ENCODE peak calls at places on chromosome 9, in six cellular contexts. Y is KBM-7, R is H4, V is caudate nucleus, P is kidney glomerular epithelial cell, O is fibroblast of mammary gland. A is an unnamed sample.

GRCh38 chr9:90925581-90926257 is 124.1 kb downstream of the SYK start:
- DNase-seq in Y (no peak), R (no peak), V (no peak), P (peak), O (peak), A (no peak)

GRCh38 chr9:137694236-137694959 is 75.6 kb downstream of the EHMT1 start:
- DNase-seq in Y (no peak), R (no peak), V (no peak), P (no peak), O (no peak), A (no peak)

GRCh38 chr9:137138701-137139467 is at the start of gene GRIN1:
- DNase-seq in Y (no peak), R (no peak), V (no peak), P (no peak), O (no peak), A (no peak)

GRCh38 chr9:35746583-35746982 is 2.4 kb downstream of the GBA2 start:
- DNase-seq in Y (no peak), R (no peak), V (no peak), P (no peak), O (no peak), A (no peak)

GRCh38 chr9:95171001-95171400 is 146.5 kb downstream of the FANCC start:
- DNase-seq in Y (peak), R (peak), V (no peak), P (peak), O (peak), A (no peak)

GRCh38 chr9:92718086-92719001 is 46.3 kb downstream of the BICD2 start:
- DNase-seq in Y (no peak), R (no peak), V (no peak), P (no peak), O (no peak), A (no peak)

GRCh38 chr9:131104016-131104740 is 7.8 kb downstream of the AIF1L start:
- DNase-seq in Y (no peak), R (no peak), V (no peak), P (no peak), O (no peak), A (no peak)

GRCh38 chr9:133031496-133031911 is 707 bp downstream of the GTF3C5 start:
- DNase-seq in Y (peak), R (no peak), V (no peak), P (no peak), O (no peak), A (no peak)

GRCh38 chr9:24035816-24036215 is 209.8 kb upstream of the ELAVL2 start:
- DNase-seq in Y (no peak), R (no peak), V (no peak), P (no peak), O (no peak), A (no peak)

GRCh38 chr9:130189840-130190239 is 17.6 kb downstream of the NCS1 start:
- DNase-seq in Y (no peak), R (no peak), V (no peak), P (no peak), O (peak), A (peak)

GRCh38 chr9:112061152-112061740 is 113.9 kb downstream of the SUSD1 start:
- DNase-seq in Y (peak), R (peak), V (no peak), P (peak), O (peak), A (peak)

GRCh38 chr9:77218612-77219011 is 41.3 kb downstream of the VPS13A start:
- DNase-seq in Y (no peak), R (no peak), V (no peak), P (peak), O (peak), A (peak)

GRCh38 chr9:94145640-94146039 is 61.4 kb downstream of the PTPDC1 start:
- DNase-seq in Y (no peak), R (no peak), V (no peak), P (no peak), O (peak), A (no peak)

GRCh38 chr9:37798677-37799076 is 1.9 kb upstream of the DCAF10 start:
- DNase-seq in Y (no peak), R (no peak), V (no peak), P (no peak), O (no peak), A (no peak)

GRCh38 chr9:129160712-129161533 is 17.1 kb downstream of the IER5L start:
- DNase-seq in Y (no peak), R (peak), V (no peak), P (no peak), O (peak), A (no peak)

GRCh38 chr9:93463638-93464248 is 10.4 kb upstream of the FAM120AOS start:
- DNase-seq in Y (peak), R (no peak), V (no peak), P (no peak), O (no peak), A (no peak)

GRCh38 chr9:38145526-38146053 is 76.6 kb upstream of the SHB start:
- DNase-seq in Y (no peak), R (no peak), V (no peak), P (no peak), O (no peak), A (no peak)

GRCh38 chr9:135301271-135302263 is 178.0 kb upstream of the PPP1R26 start:
- DNase-seq in Y (no peak), R (no peak), V (no peak), P (no peak), O (no peak), A (no peak)

GRCh38 chr9:123484130-123484529 is 128.1 kb downstream of the CRB2 start:
- DNase-seq in Y (no peak), R (no peak), V (no peak), P (no peak), O (no peak), A (no peak)

GRCh38 chr9:108760841-108761240 is 94.9 kb downstream of the ACTL7B start:
- DNase-seq in Y (no peak), R (no peak), V (no peak), P (no peak), O (peak), A (no peak)

GRCh38 chr9:138120072-138120471 is 242.5 kb downstream of the CACNA1B start:
- DNase-seq in Y (no peak), R (no peak), V (no peak), P (no peak), O (no peak), A (no peak)

GRCh38 chr9:4299006-4299795 is 667 bp downstream of the GLIS3 start:
- DNase-seq in Y (peak), R (no peak), V (no peak), P (peak), O (peak), A (no peak)

GRCh38 chr9:34171753-34172535 is 6.9 kb upstream of the UBAP1 start:
- DNase-seq in Y (peak), R (no peak), V (no peak), P (no peak), O (no peak), A (no peak)

GRCh38 chr9:122127396-122127798 is 32.2 kb downstream of the NDUFA8 start:
- DNase-seq in Y (no peak), R (no peak), V (no peak), P (no peak), O (no peak), A (no peak)

GRCh38 chr9:94156549-94157407 is 72.5 kb downstream of the PTPDC1 start:
- DNase-seq in Y (peak), R (peak), V (peak), P (peak), O (peak), A (peak)

A was measured in skeletal muscle cell.